ENCODE peak calls at places on chromosome 21, in six cellular contexts. P is HT1080, Q is C1 segment of cervical spinal cord, J is NCI-H524, E is anterior cingulate cortex, F is T-helper 2 cell. B is an unnamed sample.

GRCh38 chr21:29423051-29423450 is 124.3 kb downstream of the BACH1 start:
- DNase-seq in P (peak), Q (no peak), J (no peak), E (no peak), F (no peak), B (no peak)

GRCh38 chr21:33993286-33994231 is 78.0 kb upstream of the ATP5PO start:
- DNase-seq in P (no peak), Q (no peak), J (no peak), E (no peak), F (no peak), B (no peak)

GRCh38 chr21:25369524-25370300 is 237.6 kb downstream of the MRPL39 start:
- DNase-seq in P (peak), Q (no peak), J (no peak), E (no peak), F (no peak), B (no peak)

GRCh38 chr21:29867796-29868195 is 72.0 kb downstream of the GRIK1 start:
- DNase-seq in P (no peak), Q (no peak), J (no peak), E (no peak), F (no peak), B (no peak)

GRCh38 chr21:25790122-25790951 is 55.6 kb downstream of the GABPA start:
- DNase-seq in P (peak), Q (no peak), J (peak), E (peak), F (no peak), B (no peak)

GRCh38 chr21:41100826-41101550 is 67.0 kb upstream of the BACE2 start:
- DNase-seq in P (no peak), Q (no peak), J (no peak), E (no peak), F (no peak), B (no peak)

GRCh38 chr21:38404134-38404533 is 94.1 kb downstream of the ERG start:
- DNase-seq in P (no peak), Q (no peak), J (no peak), E (no peak), F (no peak), B (no peak)

GRCh38 chr21:21205604-21206003 is 207.4 kb downstream of the NCAM2 start:
- DNase-seq in P (no peak), Q (no peak), J (no peak), E (no peak), F (no peak), B (no peak)

GRCh38 chr21:21851657-21852056 is 853.4 kb downstream of the NCAM2 start:
- DNase-seq in P (peak), Q (no peak), J (no peak), E (no peak), F (no peak), B (no peak)

GRCh38 chr21:17462276-17462981 is 50.4 kb upstream of the CXADR start:
- DNase-seq in P (no peak), Q (no peak), J (no peak), E (no peak), F (no peak), B (no peak)